ENCODE peak calls at places on chromosomes 3 and 15, in ten cellular contexts. R, I, N, F, Z, S, G, L, Y and P are unnamed samples.

GRCh38 chr15:70863450-70864218 is 9.7 kb upstream of the LARP6 start:
- DNase-seq in G (no peak), S (no peak), Z (no peak), I (no peak), F (peak; percentile 82), N (no peak), R (no peak), Y (no peak), L (no peak), P (no peak)

GRCh38 chr15:39657714-39658113 is 76.8 kb downstream of the THBS1 start:
- DNase-seq in I (no peak), Z (no peak), S (no peak), L (no peak), N (no peak), F (no peak), R (no peak), G (no peak), Y (no peak), P (no peak)

GRCh38 chr3:84547971-84548970 is 410.5 kb upstream of the CADM2 start:
- DNase-seq in R (peak; percentile 30), G (no peak), F (peak; percentile 36), Y (peak; percentile 65), I (no peak), N (peak; percentile 89), L (no peak), S (peak; percentile 52), Z (no peak), P (no peak)

GRCh38 chr15:80876034-80876433 is 96.9 kb downstream of the CEMIP start:
- DNase-seq in R (no peak), I (peak; percentile 29), N (no peak), Y (no peak), S (no peak), L (no peak), Z (no peak), G (no peak), F (no peak), P (no peak)

GRCh38 chr3:141052570-141053069 is 1.5 kb downstream of the SPSB4 start:
- DNase-seq in Z (no peak), Y (no peak), I (no peak), F (no peak), S (no peak), G (no peak), N (peak; percentile 63), L (no peak), R (no peak), P (no peak)

GRCh38 chr3:157333551-157333991 is 103.1 kb upstream of the PTX3 start:
- DNase-seq in R (no peak), F (no peak), G (no peak), S (no peak), N (no peak), I (no peak), L (no peak), Y (no peak), Z (no peak), P (no peak)

GRCh38 chr15:31442203-31443090 is 115.8 kb downstream of the KLF13 start:
- DNase-seq in N (no peak), Y (no peak), G (peak; percentile 52), S (no peak), L (no peak), I (no peak), R (peak; percentile 77), Z (no peak), F (no peak), P (no peak)

GRCh38 chr3:46987485-46988401 is 8.3 kb downstream of the NBEAL2 start:
- DNase-seq in R (peak; percentile 79), L (no peak), G (peak; percentile 87), N (peak; percentile 89), F (no peak), Y (peak; percentile 86), I (peak; percentile 71), Z (peak; percentile 91), S (no peak), P (no peak)

GRCh38 chr15:73749533-73749932 is 3.6 kb downstream of the INSYN1 start:
- DNase-seq in L (no peak), Z (no peak), Y (no peak), R (no peak), N (no peak), F (no peak), I (no peak), G (no peak), S (no peak), P (no peak)

GRCh38 chr3:65151660-65152059 is 463.9 kb upstream of the ADAMTS9 start:
- DNase-seq in Y (no peak), G (no peak), I (no peak), S (no peak), L (no peak), Z (no peak), N (no peak), R (no peak), F (no peak), P (no peak)

DNA sequence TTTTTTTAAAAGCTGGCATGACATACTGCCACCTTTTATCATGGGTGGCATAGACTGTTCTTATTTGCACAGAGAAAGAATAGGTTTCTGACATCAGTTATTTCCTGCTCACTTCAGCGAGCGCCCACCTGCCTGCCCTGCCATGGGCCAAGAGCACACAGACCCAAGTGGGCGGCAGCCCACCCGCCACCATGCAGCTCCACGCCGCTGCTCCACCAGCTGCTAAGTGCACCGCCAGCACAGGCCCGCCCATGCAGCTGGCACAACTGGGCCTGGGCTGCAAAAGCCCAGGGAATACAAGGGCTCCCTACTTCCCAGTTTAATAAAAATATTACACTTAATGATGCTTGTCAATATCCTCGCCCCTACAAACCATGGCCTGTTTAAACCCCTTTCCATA is 15.4 kb downstream of the ZNF148 start:
- DNase-seq in N (no peak), S (no peak), G (no peak), I (no peak), F (no peak), L (no peak), Y (no peak), Z (no peak), R (no peak), P (no peak)
- H3K27ac ChIP-seq in N (no peak overlapping the region), S (no peak overlapping the region), G (no peak overlapping the region), I (no peak overlapping the region), F (no peak overlapping the region), L (no peak overlapping the region), Y (no peak overlapping the region), Z (no peak overlapping the region), R (no peak overlapping the region), P (no peak overlapping the region)

GRCh38 chr3:8457039-8457438 is 44.6 kb upstream of the LMCD1 start:
- DNase-seq in N (no peak), F (no peak), Z (no peak), L (no peak), Y (no peak), I (no peak), S (no peak), G (no peak), R (no peak), P (no peak)

GRCh38 chr3:8458235-8458634 is 43.4 kb upstream of the LMCD1 start:
- DNase-seq in L (no peak), R (no peak), N (no peak), Z (no peak), F (no peak), G (no peak), Y (no peak), S (no peak), I (no peak), P (no peak)

GRCh38 chr3:8460815-8461482 is 40.7 kb upstream of the LMCD1 start:
- DNase-seq in I (no peak), R (no peak), S (no peak), L (no peak), N (no peak), G (no peak), F (no peak), Z (no peak), Y (no peak), P (no peak)

GRCh38 chr3:8458711-8459110 is 42.9 kb upstream of the LMCD1 start:
- DNase-seq in R (no peak), I (no peak), S (no peak), Z (no peak), G (no peak), L (no peak), Y (no peak), N (no peak), F (no peak), P (no peak)

GRCh38 chr3:8460050-8460708 is 41.4 kb upstream of the LMCD1 start:
- DNase-seq in F (no peak), N (no peak), Y (no peak), G (no peak), S (no peak), R (no peak), L (no peak), Z (no peak), I (no peak), P (no peak)
- H3K27ac ChIP-seq in F (no peak overlapping the region), N (no peak overlapping the region), Y (peak overlapping the region; percentile 2), G (no peak overlapping the region), S (no peak overlapping the region), R (no peak overlapping the region), L (no peak overlapping the region), Z (no peak overlapping the region), I (no peak overlapping the region), P (no peak overlapping the region)

DNA sequence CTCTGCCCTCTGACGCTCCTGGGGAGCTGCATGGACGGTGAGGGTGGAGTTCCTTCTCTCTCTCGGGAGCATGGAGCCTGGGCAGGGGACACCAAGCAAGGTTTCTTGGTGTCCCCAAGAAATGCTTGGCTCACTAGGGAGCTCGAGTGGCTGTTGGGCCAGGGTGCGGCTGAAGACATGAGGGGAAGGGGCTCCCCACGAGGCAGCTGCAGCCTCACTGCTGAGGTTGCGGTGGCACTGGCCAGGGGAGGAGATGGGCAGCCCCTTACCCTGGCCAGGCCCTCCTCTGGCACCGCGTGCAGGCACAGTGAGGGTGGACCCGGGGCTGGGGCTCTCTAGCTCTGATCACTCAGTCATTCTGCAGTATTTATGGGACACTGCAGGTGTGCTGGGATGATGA is 43.5 kb upstream of the SLC41A3 start:
- DNase-seq in L (no peak), I (peak; percentile 1), G (peak; percentile 13), Z (no peak), N (no peak), R (no peak), F (no peak), Y (peak; percentile 51), S (peak; percentile 35), P (no peak)
- H3K27ac ChIP-seq in L (no peak overlapping the region), I (no peak overlapping the region), G (no peak overlapping the region), Z (no peak overlapping the region), N (no peak overlapping the region), R (no peak overlapping the region), F (no peak overlapping the region), Y (no peak overlapping the region), S (no peak overlapping the region), P (no peak overlapping the region)

GRCh38 chr3:171834461-171834801 is 8.7 kb upstream of the TMEM212 start:
- DNase-seq in F (peak; percentile 50), G (no peak), R (no peak), N (no peak), I (no peak), Y (no peak), Z (no peak), L (no peak), S (no peak), P (no peak)

GRCh38 chr3:171833006-171833405 is 10.1 kb upstream of the TMEM212 start:
- DNase-seq in Z (no peak), S (no peak), I (no peak), N (no peak), F (no peak), G (no peak), R (no peak), L (no peak), Y (no peak), P (no peak)

GRCh38 chr3:171835116-171835515 is 8.0 kb upstream of the TMEM212 start:
- DNase-seq in Y (no peak), S (no peak), F (no peak), L (no peak), G (no peak), I (no peak), N (no peak), Z (no peak), R (no peak), P (no peak)

GRCh38 chr3:171835613-171836012 is 7.5 kb upstream of the TMEM212 start:
- DNase-seq in I (no peak), R (no peak), Y (no peak), L (no peak), S (no peak), Z (no peak), G (no peak), F (no peak), N (no peak), P (no peak)

GRCh38 chr3:171833775-171834460 is 9.2 kb upstream of the TMEM212 start:
- DNase-seq in S (no peak), Y (no peak), R (peak; percentile 15), Z (no peak), L (no peak), G (no peak), N (no peak), F (no peak), I (no peak), P (no peak)
- H3K27ac ChIP-seq in S (peak overlapping the region; percentile 24), Y (peak overlapping the region; percentile 33), R (no peak overlapping the region), Z (no peak overlapping the region), L (no peak overlapping the region), G (no peak overlapping the region), N (no peak overlapping the region), F (peak overlapping the region; percentile 48), I (peak overlapping the region; percentile 59), P (no peak overlapping the region)